ENCODE peak calls at places on chromosome 15, in four cellular contexts. K is HepG2, Z is NT2/D1, R is H1. Q is an unnamed sample.

GRCh38 chr15:67010898-67011619 is 54.3 kb upstream of the SMAD3 start:
- DNase-seq in K (no peak), R (peak), Z (no peak), Q (no peak)

GRCh38 chr15:42590619-42591237 is 15.3 kb downstream of the STARD9 start:
- DNase-seq in R (no peak), Z (no peak), K (peak), Q (no peak)

GRCh38 chr15:70195808-70196304 is 98.1 kb upstream of the TLE3 start:
- DNase-seq in K (peak), Z (no peak), R (no peak), Q (no peak)

GRCh38 chr15:34114739-34115138 is 12.9 kb downstream of the PGBD4 start:
- DNase-seq in R (no peak), K (no peak), Z (no peak), Q (no peak)

GRCh38 chr15:76235186-76235826 is 76.0 kb downstream of the ETFA start:
- DNase-seq in R (no peak), Z (no peak), K (peak), Q (no peak)

GRCh38 chr15:57777034-57777433 is 70.5 kb downstream of the POLR2M start:
- DNase-seq in Z (no peak), K (no peak), R (no peak), Q (no peak)

GRCh38 chr15:50137893-50138292 is 18.9 kb upstream of the ATP8B4 start:
- DNase-seq in R (no peak), K (no peak), Z (no peak), Q (no peak)

GRCh38 chr15:91779960-91780359 is 73.5 kb upstream of the SLCO3A1 start:
- DNase-seq in Z (no peak), K (no peak), R (no peak), Q (no peak)

GRCh38 chr15:93362821-93363220 is 273.8 kb upstream of the RGMA start:
- DNase-seq in R (no peak), Z (peak), K (no peak), Q (no peak)

GRCh38 chr15:33882921-33883320 is 85.4 kb upstream of the CHRM5 start:
- DNase-seq in Z (no peak), K (no peak), R (no peak), Q (no peak)

GRCh38 chr15:31457631-31458526 is 131.2 kb downstream of the KLF13 start:
- DNase-seq in Z (no peak), R (no peak), K (no peak), Q (no peak)

GRCh38 chr15:80309769-80310384 is 57.9 kb upstream of the CTXND1 start:
- DNase-seq in K (peak), Z (peak), R (no peak), Q (no peak)

GRCh38 chr15:27990411-27991338 is 108.4 kb downstream of the OCA2 start:
- DNase-seq in K (no peak), R (no peak), Z (no peak), Q (no peak)

GRCh38 chr15:60580068-60580467 is 101.1 kb upstream of the ICE2 start:
- DNase-seq in K (no peak), R (no peak), Z (no peak), Q (no peak)

GRCh38 chr15:51323749-51324148 is 14.6 kb downstream of the CYP19A1 start:
- DNase-seq in Z (no peak), R (no peak), K (no peak), Q (no peak)

GRCh38 chr15:86256628-86257027 is 177.0 kb downstream of the AGBL1 start:
- DNase-seq in R (no peak), Z (no peak), K (no peak), Q (no peak)

GRCh38 chr15:85030301-85031049 is 48.8 kb downstream of the PDE8A start:
- DNase-seq in R (no peak), K (no peak), Z (no peak), Q (no peak)

GRCh38 chr15:85316244-85316934 is 64.0 kb upstream of the AKAP13 start:
- DNase-seq in K (peak), Z (no peak), R (peak), Q (no peak)

GRCh38 chr15:48392356-48392755 is 61.1 kb downstream of the DUT start:
- DNase-seq in Z (no peak), R (no peak), K (no peak), Q (no peak)

GRCh38 chr15:81168680-81169079 is 28.0 kb upstream of the IL16 start:
- DNase-seq in Z (no peak), K (no peak), R (no peak), Q (no peak)

GRCh38 chr15:26455828-26456227 is 317.0 kb downstream of the GABRB3 start:
- DNase-seq in Z (no peak), R (no peak), K (no peak), Q (no peak)

GRCh38 chr15:74384566-74385441 is 17.4 kb upstream of the CYP11A1 start:
- DNase-seq in R (no peak), Z (no peak), K (no peak), Q (peak)

GRCh38 chr15:67070892-67071664 is 5.7 kb downstream of the SMAD3 start:
- DNase-seq in K (no peak), Z (no peak), R (no peak), Q (no peak)

GRCh38 chr15:56837281-56837680 is 81.2 kb upstream of the TCF12 start:
- DNase-seq in R (no peak), Z (no peak), K (no peak), Q (no peak)

GRCh38 chr15:89129123-89129815 is 41.0 kb downstream of the ABHD2 start:
- DNase-seq in Z (peak), K (no peak), R (peak), Q (no peak)

GRCh38 chr15:60972866-60973265 is 256.2 kb downstream of the RORA start:
- DNase-seq in Z (no peak), K (no peak), R (no peak), Q (no peak)

GRCh38 chr15:90015749-90016148 is 14.6 kb downstream of the ZNF710 start:
- DNase-seq in K (no peak), Z (no peak), R (no peak), Q (no peak)

GRCh38 chr15:45180648-45181436 is 6.9 kb downstream of the SHF start:
- DNase-seq in R (no peak), K (no peak), Z (no peak), Q (no peak)

GRCh38 chr15:50353999-50354837 is 780 bp downstream of the GABPB1 start:
- DNase-seq in R (peak), K (peak), Z (no peak), Q (peak)

GRCh38 chr15:101723161-101723873 is 956 bp downstream of the TARS3 start:
- DNase-seq in Z (no peak), R (no peak), K (no peak), Q (peak)

GRCh38 chr15:46441294-46442062 is 806.6 kb downstream of the SQOR start:
- DNase-seq in K (no peak), R (no peak), Z (no peak), Q (no peak)

GRCh38 chr15:58738051-58738707 is 11.3 kb downstream of the ADAM10 start:
- DNase-seq in R (no peak), K (no peak), Z (no peak), Q (no peak)

GRCh38 chr15:98025237-98025636 is 64.7 kb downstream of the ARRDC4 start:
- DNase-seq in Z (peak), K (no peak), R (no peak), Q (no peak)

GRCh38 chr15:55530861-55531313 is 22.9 kb upstream of the DNAAF4 start:
- DNase-seq in R (no peak), Z (no peak), K (peak), Q (no peak)

GRCh38 chr15:55527150-55527549 is 19.1 kb upstream of the DNAAF4 start:
- DNase-seq in Z (no peak), R (no peak), K (no peak), Q (no peak)

GRCh38 chr15:55522741-55523450 is 14.9 kb upstream of the DNAAF4 start:
- DNase-seq in K (no peak), R (no peak), Z (no peak), Q (no peak)

DNA sequence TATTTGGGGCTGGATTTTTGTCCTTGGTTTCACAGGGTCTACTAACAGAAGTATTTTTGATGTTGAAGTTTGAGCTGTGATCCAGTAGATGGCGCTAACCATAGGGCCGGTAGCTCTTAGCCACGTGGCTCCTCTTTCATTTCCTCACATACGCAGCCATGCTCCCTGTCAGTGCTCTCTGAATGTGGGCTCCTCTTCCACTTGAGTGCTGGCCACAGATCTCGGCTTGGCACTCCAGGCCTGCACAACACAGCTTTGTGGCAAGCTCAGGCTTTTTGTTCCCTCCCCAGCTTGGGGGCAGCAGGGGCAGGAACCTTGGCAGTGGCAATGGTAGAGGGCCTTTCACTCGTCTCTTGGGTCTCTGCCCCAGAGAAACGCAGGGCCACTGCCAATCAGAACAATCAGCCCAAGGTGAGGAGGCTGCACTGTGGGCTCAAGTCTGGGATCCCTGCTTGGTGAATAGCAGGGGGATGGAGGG is 18.6 kb upstream of the DNAAF4 start:
- DNase-seq in K (peak), Z (peak), R (peak), Q (no peak)
- H3K9ac ChIP-seq in K (peak), Z (no peak), R (no peak), Q (no peak)

GRCh38 chr15:64837502-64837901 is 4.2 kb upstream of the PLEKHO2 start:
- DNase-seq in Z (no peak), K (no peak), R (no peak), Q (no peak)
- TF ChIP-seq SUZ12 in Z (no peak), K (no peak), R (no peak), Q (no peak)

GRCh38 chr15:96331942-96332853 is 1.7 kb downstream of the NR2F2 start:
- DNase-seq in R (peak), Z (no peak), K (no peak), Q (no peak)

GRCh38 chr15:96331141-96331941 is 841 bp downstream of the NR2F2 start:
- DNase-seq in K (no peak), Z (no peak), R (peak), Q (no peak)

GRCh38 chr15:96334017-96334704 is 3.7 kb downstream of the NR2F2 start:
- DNase-seq in Z (no peak), R (peak), K (no peak), Q (no peak)

GRCh38 chr15:96333194-96334016 is 2.9 kb downstream of the NR2F2 start:
- DNase-seq in R (peak), K (no peak), Z (no peak), Q (no peak)

GRCh38 chr15:96332854-96333193 is 2.3 kb downstream of the NR2F2 start:
- DNase-seq in K (no peak), Z (no peak), R (no peak), Q (no peak)
- H3K9ac ChIP-seq in K (peak), Z (peak), R (no peak), Q (peak)

GRCh38 chr15:40151991-40152390 is 8.9 kb upstream of the BUB1B start:
- DNase-seq in K (no peak), Z (no peak), R (no peak), Q (no peak)

GRCh38 chr15:40151499-40151898 is 9.4 kb upstream of the BUB1B start:
- DNase-seq in Z (no peak), R (no peak), K (no peak), Q (no peak)

GRCh38 chr15:40149339-40149738 is 11.5 kb upstream of the BUB1B start:
- DNase-seq in K (no peak), R (no peak), Z (no peak), Q (no peak)

GRCh38 chr15:40146037-40146436 is 14.8 kb upstream of the BUB1B start:
- DNase-seq in K (no peak), R (peak), Z (no peak), Q (no peak)

GRCh38 chr15:40150163-40150925 is 10.5 kb upstream of the BUB1B start:
- DNase-seq in Z (no peak), R (no peak), K (peak), Q (no peak)
- TF ChIP-seq SUZ12 in Z (no peak), R (no peak), K (no peak), Q (no peak)

GRCh38 chr15:36252117-36252711 is 327.2 kb upstream of the CDIN1 start:
- DNase-seq in K (peak), R (no peak), Z (no peak), Q (no peak)
- H3K9ac ChIP-seq in K (no peak), R (no peak), Z (no peak), Q (no peak)

GRCh38 chr15:54282228-54282836 is 304.1 kb downstream of the UNC13C start:
- DNase-seq in R (no peak), Z (no peak), K (peak), Q (no peak)
- TF ChIP-seq SUZ12 in R (no peak), Z (no peak), K (no peak), Q (no peak)

Q was measured in GM12878.